ENCODE peak calls at places on chromosomes 12 and 14, in four cellular contexts. N is GM04504, U is A549, B is HepG2. J is an unnamed sample.

GRCh38 chr14:80313806-80314205 is 102.5 kb upstream of the DIO2 start:
- DNase-seq in N (peak; percentile 18), U (no peak), B (no peak), J (no peak)

GRCh38 chr12:65414526-65414925 is 136.0 kb downstream of the MSRB3 start:
- DNase-seq in N (no peak), U (no peak), B (no peak), J (no peak)

GRCh38 chr12:3177778-3178435 is 100.7 kb downstream of the TSPAN9 start:
- DNase-seq in N (no peak), U (no peak), B (no peak), J (no peak)

GRCh38 chr14:50964683-50965390 is 20.6 kb upstream of the PYGL start:
- DNase-seq in N (peak; percentile 82), U (peak; percentile 76), B (peak; percentile 45), J (no peak)

GRCh38 chr12:100995201-100995600 is 200.6 kb downstream of the ANO4 start:
- DNase-seq in N (no peak), U (no peak), B (no peak), J (peak; percentile 45)

GRCh38 chr14:73662439-73663056 is 17.8 kb downstream of the DNAL1 start:
- DNase-seq in N (peak; percentile 89), U (peak; percentile 90), B (peak; percentile 60), J (peak; percentile 70)

GRCh38 chr12:93593833-93594232 is 21.4 kb downstream of the SOCS2 start:
- DNase-seq in N (no peak), U (no peak), B (no peak), J (no peak)

GRCh38 chr12:75862692-75863471 is 168.7 kb downstream of the PHLDA1 start:
- DNase-seq in N (peak; percentile 38), U (peak; percentile 90), B (peak; percentile 28), J (peak; percentile 64)

GRCh38 chr12:132804426-132804861 is 24.2 kb downstream of the GOLGA3 start:
- DNase-seq in N (no peak), U (peak; percentile 29), B (no peak), J (no peak)

GRCh38 chr12:91811481-91812287 is 334.0 kb downstream of the BTG1 start:
- DNase-seq in N (peak; percentile 32), U (peak; percentile 69), B (peak; percentile 42), J (peak; percentile 55)

GRCh38 chr12:62128186-62128965 is 131.8 kb upstream of the USP15 start:
- DNase-seq in N (no peak), U (no peak), B (no peak), J (no peak)

GRCh38 chr14:92122351-92122677 is 545 bp downstream of the CPSF2 start:
- DNase-seq in N (no peak), U (peak; percentile 18), B (peak; percentile 18), J (no peak)

GRCh38 chr14:53093206-53093605 is 59.9 kb downstream of the DDHD1 start:
- DNase-seq in N (peak; percentile 28), U (no peak), B (no peak), J (no peak)

GRCh38 chr12:125861299-125862281 is 796.4 kb downstream of the AACS start:
- DNase-seq in N (no peak), U (no peak), B (no peak), J (no peak)

GRCh38 chr14:77838756-77839565 is 39.1 kb downstream of the ADCK1 start:
- DNase-seq in N (no peak), U (no peak), B (no peak), J (no peak)

GRCh38 chr12:111112699-111113098 is 192.3 kb upstream of the MYL2 start:
- DNase-seq in N (no peak), U (no peak), B (no peak), J (no peak)

GRCh38 chr14:23294734-23295561 is 7.7 kb downstream of the PPP1R3E start:
- DNase-seq in N (no peak), U (peak; percentile 55), B (peak; percentile 77), J (peak; percentile 60)

GRCh38 chr12:26629864-26630263 is 203.1 kb downstream of the ITPR2 start:
- DNase-seq in N (no peak), U (peak; percentile 28), B (no peak), J (peak; percentile 65)

GRCh38 chr14:92105073-92105844 is 1.1 kb downstream of the ATXN3 start:
- DNase-seq in N (no peak), U (no peak), B (no peak), J (no peak)